ENCODE peak calls at places on chromosomes 5 and 9, in four cellular contexts. T is effector CD4-positive, alpha-beta T cell; O is occipital lobe; R is cardiac septum. S is an unnamed sample.

GRCh38 chr5:140875085-140876065 is at the start of gene PCDHA12:
- DNase-seq in T (no peak), O (no peak), R (no peak), S (no peak)

GRCh38 chr5:89756955-89757354 is 652.6 kb downstream of the CETN3 start:
- DNase-seq in R (no peak), O (peak; percentile 18), T (no peak), S (no peak)

GRCh38 chr5:157516626-157517325 is 56.8 kb downstream of the NIPAL4 start:
- DNase-seq in R (peak; percentile 77), O (no peak), T (no peak), S (no peak)

GRCh38 chr5:81774359-81774758 is 23.5 kb upstream of the SSBP2 start:
- DNase-seq in R (no peak), T (no peak), O (no peak), S (no peak)

GRCh38 chr9:136626740-136627642 is 35.7 kb upstream of the EGFL7 start:
- DNase-seq in R (no peak), O (no peak), T (no peak), S (no peak)

GRCh38 chr9:115204827-115205506 is 87.0 kb upstream of the TNC start:
- DNase-seq in O (no peak), T (no peak), R (no peak), S (no peak)

GRCh38 chr5:124839371-124839998 is 93.0 kb upstream of the ZNF608 start:
- DNase-seq in T (no peak), O (no peak), R (no peak), S (no peak)

GRCh38 chr9:128882677-128883590 is 1.0 kb downstream of the LRRC8A start:
- DNase-seq in R (no peak), T (no peak), O (no peak), S (no peak)

GRCh38 chr5:131277875-131278795 is 14.3 kb downstream of the CDC42SE2 start:
- DNase-seq in R (no peak), O (no peak), T (no peak), S (no peak)

GRCh38 chr5:83000922-83001321 is 76.3 kb downstream of the TMEM167A start:
- DNase-seq in R (no peak), O (no peak), T (no peak), S (no peak)

GRCh38 chr5:176524987-176525386 is 12.2 kb downstream of the RNF44 start:
- DNase-seq in T (no peak), O (no peak), R (no peak), S (no peak)

GRCh38 chr5:38807570-38808461 is 38.0 kb upstream of the OSMR start:
- DNase-seq in O (no peak), T (no peak), R (no peak), S (no peak)